ENCODE peak calls at places on chromosomes 5 and 9, in nine cellular contexts. One of them, this sample, is unnamed.

GRCh38 chr9:133148351-133149129 is 15.2 kb downstream of the GBGT1 start:
- DNase-seq in breast epithelium: peak
- DNase-seq in adrenal gland: peak
- DNase-seq in lower leg skin: peak
- DNase-seq in GM12892: peak
- DNase-seq in stomach: peak
- DNase-seq in H1: no peak
- DNase-seq in ovary: peak
- DNase-seq in tibial nerve: no peak
- DNase-seq in this sample: peak

GRCh38 chr9:33480094-33480493 is 6.4 kb upstream of the NOL6 start:
- DNase-seq in adrenal gland: no peak
- DNase-seq in tibial nerve: no peak
- DNase-seq in H1: no peak
- DNase-seq in GM12892: no peak
- DNase-seq in breast epithelium: no peak
- DNase-seq in ovary: no peak
- DNase-seq in stomach: no peak
- DNase-seq in lower leg skin: no peak
- DNase-seq in this sample: no peak

GRCh38 chr5:110054240-110054639 is 364.5 kb downstream of the MAN2A1 start:
- DNase-seq in breast epithelium: peak
- DNase-seq in stomach: peak
- DNase-seq in ovary: no peak
- DNase-seq in GM12892: no peak
- DNase-seq in lower leg skin: peak
- DNase-seq in adrenal gland: peak
- DNase-seq in H1: no peak
- DNase-seq in tibial nerve: peak
- DNase-seq in this sample: peak

GRCh38 chr5:6457592-6457991 is 8.9 kb downstream of the UBE2QL1 start:
- DNase-seq in GM12892: no peak
- DNase-seq in tibial nerve: no peak
- DNase-seq in lower leg skin: no peak
- DNase-seq in adrenal gland: no peak
- DNase-seq in ovary: no peak
- DNase-seq in H1: no peak
- DNase-seq in stomach: no peak
- DNase-seq in breast epithelium: no peak
- DNase-seq in this sample: no peak

GRCh38 chr9:5799314-5799713 is 33.6 kb downstream of the ERMP1 start:
- DNase-seq in H1: no peak
- DNase-seq in lower leg skin: no peak
- DNase-seq in breast epithelium: no peak
- DNase-seq in ovary: no peak
- DNase-seq in stomach: no peak
- DNase-seq in GM12892: no peak
- DNase-seq in adrenal gland: peak
- DNase-seq in tibial nerve: peak
- DNase-seq in this sample: peak

GRCh38 chr5:76690704-76691469 is 25.0 kb upstream of the F2R start:
- DNase-seq in GM12892: no peak
- DNase-seq in adrenal gland: no peak
- DNase-seq in stomach: no peak
- DNase-seq in tibial nerve: no peak
- DNase-seq in ovary: no peak
- DNase-seq in breast epithelium: no peak
- DNase-seq in lower leg skin: peak
- DNase-seq in H1: no peak
- DNase-seq in this sample: no peak

GRCh38 chr5:65832603-65833228 is 93.7 kb upstream of the ERBIN start:
- DNase-seq in ovary: no peak
- DNase-seq in tibial nerve: no peak
- DNase-seq in GM12892: no peak
- DNase-seq in H1: no peak
- DNase-seq in lower leg skin: no peak
- DNase-seq in stomach: no peak
- DNase-seq in adrenal gland: no peak
- DNase-seq in breast epithelium: no peak
- DNase-seq in this sample: no peak

GRCh38 chr5:62560786-62561185 is 17.8 kb upstream of the LRRC70 start:
- DNase-seq in ovary: no peak
- DNase-seq in adrenal gland: no peak
- DNase-seq in stomach: no peak
- DNase-seq in lower leg skin: no peak
- DNase-seq in tibial nerve: no peak
- DNase-seq in GM12892: no peak
- DNase-seq in breast epithelium: no peak
- DNase-seq in H1: no peak
- DNase-seq in this sample: no peak

GRCh38 chr5:138999674-139000073 is 124.5 kb upstream of the LRRTM2 start:
- DNase-seq in breast epithelium: no peak
- DNase-seq in tibial nerve: no peak
- DNase-seq in GM12892: no peak
- DNase-seq in ovary: peak
- DNase-seq in H1: no peak
- DNase-seq in stomach: no peak
- DNase-seq in adrenal gland: peak
- DNase-seq in lower leg skin: no peak
- DNase-seq in this sample: no peak

GRCh38 chr5:72392326-72392733 is 72.2 kb downstream of the PTCD2 start:
- DNase-seq in ovary: no peak
- DNase-seq in H1: no peak
- DNase-seq in stomach: no peak
- DNase-seq in lower leg skin: no peak
- DNase-seq in GM12892: no peak
- DNase-seq in tibial nerve: no peak
- DNase-seq in adrenal gland: no peak
- DNase-seq in breast epithelium: no peak
- DNase-seq in this sample: no peak

GRCh38 chr9:109989296-109989695 is 209.3 kb downstream of the PALM2AKAP2 start:
- DNase-seq in tibial nerve: no peak
- DNase-seq in adrenal gland: no peak
- DNase-seq in ovary: no peak
- DNase-seq in GM12892: no peak
- DNase-seq in lower leg skin: no peak
- DNase-seq in breast epithelium: no peak
- DNase-seq in stomach: no peak
- DNase-seq in H1: no peak
- DNase-seq in this sample: no peak

GRCh38 chr9:114989600-114990410 is 59.4 kb upstream of the TNFSF8 start:
- DNase-seq in ovary: no peak
- DNase-seq in H1: no peak
- DNase-seq in adrenal gland: no peak
- DNase-seq in breast epithelium: no peak
- DNase-seq in tibial nerve: no peak
- DNase-seq in stomach: no peak
- DNase-seq in GM12892: no peak
- DNase-seq in lower leg skin: no peak
- DNase-seq in this sample: no peak

GRCh38 chr9:69131682-69132081 is 42.4 kb upstream of the TJP2 start:
- DNase-seq in H1: no peak
- DNase-seq in lower leg skin: peak
- DNase-seq in adrenal gland: peak
- DNase-seq in stomach: no peak
- DNase-seq in breast epithelium: peak
- DNase-seq in tibial nerve: peak
- DNase-seq in ovary: no peak
- DNase-seq in GM12892: no peak
- DNase-seq in this sample: no peak

GRCh38 chr9:100087218-100087617 is 11.6 kb downstream of the ERP44 start:
- DNase-seq in tibial nerve: no peak
- DNase-seq in adrenal gland: no peak
- DNase-seq in breast epithelium: no peak
- DNase-seq in H1: no peak
- DNase-seq in ovary: no peak
- DNase-seq in stomach: no peak
- DNase-seq in GM12892: no peak
- DNase-seq in lower leg skin: no peak
- DNase-seq in this sample: peak

GRCh38 chr9:103872811-103873210 is 221.3 kb upstream of the SMC2 start:
- DNase-seq in adrenal gland: no peak
- DNase-seq in lower leg skin: no peak
- DNase-seq in stomach: no peak
- DNase-seq in GM12892: no peak
- DNase-seq in breast epithelium: no peak
- DNase-seq in H1: no peak
- DNase-seq in tibial nerve: no peak
- DNase-seq in ovary: no peak
- DNase-seq in this sample: no peak

GRCh38 chr9:32384002-32384363 is 460 bp upstream of the ACO1 start:
- DNase-seq in H1: no peak
- DNase-seq in adrenal gland: no peak
- DNase-seq in stomach: no peak
- DNase-seq in GM12892: no peak
- DNase-seq in breast epithelium: no peak
- DNase-seq in lower leg skin: no peak
- DNase-seq in tibial nerve: no peak
- DNase-seq in ovary: no peak
- DNase-seq in this sample: no peak

GRCh38 chr9:32382582-32383320 is 1.7 kb upstream of the ACO1 start:
- DNase-seq in H1: no peak
- DNase-seq in stomach: no peak
- DNase-seq in lower leg skin: no peak
- DNase-seq in ovary: no peak
- DNase-seq in tibial nerve: no peak
- DNase-seq in breast epithelium: no peak
- DNase-seq in GM12892: no peak
- DNase-seq in adrenal gland: no peak
- DNase-seq in this sample: no peak

GRCh38 chr9:32385135-32385884 is 867 bp downstream of the ACO1 start:
- DNase-seq in ovary: no peak
- DNase-seq in tibial nerve: no peak
- DNase-seq in stomach: no peak
- DNase-seq in adrenal gland: no peak
- DNase-seq in lower leg skin: no peak
- DNase-seq in GM12892: no peak
- DNase-seq in H1: no peak
- DNase-seq in breast epithelium: no peak
- DNase-seq in this sample: peak

GRCh38 chr9:32385885-32386283 is 1.4 kb downstream of the ACO1 start:
- DNase-seq in tibial nerve: no peak
- DNase-seq in H1: no peak
- DNase-seq in lower leg skin: no peak
- DNase-seq in stomach: no peak
- DNase-seq in breast epithelium: no peak
- DNase-seq in GM12892: no peak
- DNase-seq in adrenal gland: no peak
- DNase-seq in ovary: no peak
- DNase-seq in this sample: no peak

GRCh38 chr9:32384364-32385134 is at the start of gene ACO1:
- DNase-seq in lower leg skin: peak
- DNase-seq in stomach: peak
- DNase-seq in breast epithelium: peak
- DNase-seq in adrenal gland: peak
- DNase-seq in ovary: peak
- DNase-seq in GM12892: peak
- DNase-seq in H1: peak
- DNase-seq in tibial nerve: peak
- DNase-seq in this sample: peak
- TF ChIP-seq POLR2A in lower leg skin: no peak
- TF ChIP-seq POLR2A in stomach: no peak
- TF ChIP-seq POLR2A in breast epithelium: no peak
- TF ChIP-seq POLR2A in adrenal gland: peak
- TF ChIP-seq POLR2A in ovary: peak
- TF ChIP-seq POLR2A in GM12892: peak
- TF ChIP-seq POLR2A in H1: peak
- TF ChIP-seq POLR2A in tibial nerve: peak
- TF ChIP-seq POLR2A in this sample: peak

GRCh38 chr5:171714286-171714685 is 71.3 kb upstream of the SMIM23 start:
- DNase-seq in stomach: no peak
- DNase-seq in ovary: no peak
- DNase-seq in lower leg skin: peak
- DNase-seq in H1: no peak
- DNase-seq in adrenal gland: no peak
- DNase-seq in GM12892: no peak
- DNase-seq in breast epithelium: no peak
- DNase-seq in tibial nerve: no peak
- DNase-seq in this sample: no peak

GRCh38 chr5:171713152-171713551 is 72.5 kb upstream of the SMIM23 start:
- DNase-seq in stomach: no peak
- DNase-seq in tibial nerve: no peak
- DNase-seq in ovary: no peak
- DNase-seq in breast epithelium: no peak
- DNase-seq in GM12892: no peak
- DNase-seq in lower leg skin: no peak
- DNase-seq in H1: no peak
- DNase-seq in adrenal gland: no peak
- DNase-seq in this sample: no peak

GRCh38 chr5:171715551-171715950 is 70.1 kb upstream of the SMIM23 start:
- DNase-seq in H1: no peak
- DNase-seq in ovary: no peak
- DNase-seq in lower leg skin: no peak
- DNase-seq in adrenal gland: no peak
- DNase-seq in tibial nerve: no peak
- DNase-seq in GM12892: no peak
- DNase-seq in breast epithelium: no peak
- DNase-seq in stomach: no peak
- DNase-seq in this sample: no peak

GRCh38 chr5:171712616-171713015 is 73.0 kb upstream of the SMIM23 start:
- DNase-seq in adrenal gland: no peak
- DNase-seq in GM12892: no peak
- DNase-seq in ovary: no peak
- DNase-seq in lower leg skin: peak
- DNase-seq in H1: no peak
- DNase-seq in breast epithelium: no peak
- DNase-seq in stomach: no peak
- DNase-seq in tibial nerve: no peak
- DNase-seq in this sample: no peak

GRCh38 chr5:171714851-171715250 is 70.8 kb upstream of the SMIM23 start:
- DNase-seq in breast epithelium: no peak
- DNase-seq in H1: no peak
- DNase-seq in lower leg skin: peak
- DNase-seq in ovary: no peak
- DNase-seq in tibial nerve: no peak
- DNase-seq in GM12892: no peak
- DNase-seq in stomach: no peak
- DNase-seq in adrenal gland: no peak
- DNase-seq in this sample: no peak
- TF ChIP-seq POLR2A in breast epithelium: no peak
- TF ChIP-seq POLR2A in H1: no peak
- TF ChIP-seq POLR2A in lower leg skin: no peak
- TF ChIP-seq POLR2A in ovary: no peak
- TF ChIP-seq POLR2A in tibial nerve: no peak
- TF ChIP-seq POLR2A in GM12892: no peak
- TF ChIP-seq POLR2A in stomach: no peak
- TF ChIP-seq POLR2A in adrenal gland: no peak
- TF ChIP-seq POLR2A in this sample: no peak

GRCh38 chr5:36607114-36607561 is 732 bp downstream of the SLC1A3 start:
- DNase-seq in ovary: peak
- DNase-seq in breast epithelium: no peak
- DNase-seq in lower leg skin: no peak
- DNase-seq in tibial nerve: no peak
- DNase-seq in stomach: no peak
- DNase-seq in adrenal gland: peak
- DNase-seq in GM12892: no peak
- DNase-seq in H1: no peak
- DNase-seq in this sample: no peak
- TF ChIP-seq POLR2A in ovary: no peak
- TF ChIP-seq POLR2A in breast epithelium: no peak
- TF ChIP-seq POLR2A in lower leg skin: no peak
- TF ChIP-seq POLR2A in tibial nerve: no peak
- TF ChIP-seq POLR2A in stomach: no peak
- TF ChIP-seq POLR2A in adrenal gland: no peak
- TF ChIP-seq POLR2A in GM12892: no peak
- TF ChIP-seq POLR2A in H1: no peak
- TF ChIP-seq POLR2A in this sample: no peak

GRCh38 chr9:97237951-97238851 is 69.3 kb upstream of the CCDC180 start:
- DNase-seq in GM12892: peak
- DNase-seq in stomach: peak
- DNase-seq in adrenal gland: peak
- DNase-seq in tibial nerve: peak
- DNase-seq in lower leg skin: peak
- DNase-seq in breast epithelium: peak
- DNase-seq in H1: no peak
- DNase-seq in ovary: peak
- DNase-seq in this sample: peak
- TF ChIP-seq POLR2A in GM12892: peak
- TF ChIP-seq POLR2A in stomach: no peak
- TF ChIP-seq POLR2A in adrenal gland: peak
- TF ChIP-seq POLR2A in tibial nerve: no peak
- TF ChIP-seq POLR2A in lower leg skin: no peak
- TF ChIP-seq POLR2A in breast epithelium: no peak
- TF ChIP-seq POLR2A in H1: peak
- TF ChIP-seq POLR2A in ovary: no peak
- TF ChIP-seq POLR2A in this sample: peak